ENCODE peak calls at places on chromosomes 6 and 20, in four cellular contexts. One of them, this sample, is unnamed.
A peak's percentile ranks its signal among the peaks of the same experiment; 100 is the strongest.

GRCh38 chr6:134288538-134289203 is 29.2 kb downstream of the SGK1 start:
- DNase-seq in GM12891: no peak
- DNase-seq in K562: no peak
- DNase-seq in HepG2: no peak
- DNase-seq in this sample: no peak

GRCh38 chr6:45955597-45955996 is 60.1 kb downstream of the CLIC5 start:
- DNase-seq in GM12891: no peak
- DNase-seq in K562: no peak
- DNase-seq in HepG2: no peak
- DNase-seq in this sample: no peak

GRCh38 chr20:22717466-22717865 is 133.1 kb upstream of the FOXA2 start:
- DNase-seq in GM12891: no peak
- DNase-seq in K562: peak; percentile 34
- DNase-seq in HepG2: no peak
- DNase-seq in this sample: no peak

GRCh38 chr20:60104980-60105379 is 146.8 kb downstream of the CDH26 start:
- DNase-seq in GM12891: no peak
- DNase-seq in K562: no peak
- DNase-seq in HepG2: no peak
- DNase-seq in this sample: no peak

GRCh38 chr6:43020847-43021246 is 576 bp upstream of the RRP36 start:
- DNase-seq in GM12891: no peak
- DNase-seq in K562: peak; percentile 55
- DNase-seq in HepG2: no peak
- DNase-seq in this sample: no peak

GRCh38 chr6:21588812-21589811 is 4.4 kb upstream of the SOX4 start:
- DNase-seq in GM12891: peak; percentile 43
- DNase-seq in K562: peak; percentile 77
- DNase-seq in HepG2: peak; percentile 64
- DNase-seq in this sample: peak; percentile 44

GRCh38 chr20:18527836-18528235 is 20.1 kb downstream of the SEC23B start:
- DNase-seq in GM12891: no peak
- DNase-seq in K562: no peak
- DNase-seq in HepG2: no peak
- DNase-seq in this sample: no peak

GRCh38 chr6:93424303-93425064 is 5.1 kb upstream of the EPHA7 start:
- DNase-seq in GM12891: no peak
- DNase-seq in K562: no peak
- DNase-seq in HepG2: no peak
- DNase-seq in this sample: no peak

GRCh38 chr20:18695175-18695574 is 107.3 kb downstream of the DTD1 start:
- DNase-seq in GM12891: no peak
- DNase-seq in K562: no peak
- DNase-seq in HepG2: no peak
- DNase-seq in this sample: no peak

GRCh38 chr6:142313284-142313683 is 11.5 kb downstream of the ADGRG6 start:
- DNase-seq in GM12891: no peak
- DNase-seq in K562: no peak
- DNase-seq in HepG2: no peak
- DNase-seq in this sample: no peak

GRCh38 chr6:168216139-168216538 is 103.4 kb downstream of the DACT2 start:
- DNase-seq in GM12891: no peak
- DNase-seq in K562: no peak
- DNase-seq in HepG2: no peak
- DNase-seq in this sample: no peak

GRCh38 chr6:27213544-27214125 is 33.9 kb upstream of the PRSS16 start:
- DNase-seq in GM12891: no peak
- DNase-seq in K562: peak; percentile 88
- DNase-seq in HepG2: no peak
- DNase-seq in this sample: no peak

GRCh38 chr6:54860739-54861138 is 14.2 kb downstream of the FAM83B start:
- DNase-seq in GM12891: no peak
- DNase-seq in K562: no peak
- DNase-seq in HepG2: no peak
- DNase-seq in this sample: no peak

GRCh38 chr20:22382742-22383141 is 201.6 kb downstream of the FOXA2 start:
- DNase-seq in GM12891: no peak
- DNase-seq in K562: no peak
- DNase-seq in HepG2: no peak
- DNase-seq in this sample: no peak

GRCh38 chr6:164331026-164331425 is 916.5 kb downstream of the QKI start:
- DNase-seq in GM12891: no peak
- DNase-seq in K562: peak; percentile 18
- DNase-seq in HepG2: no peak
- DNase-seq in this sample: no peak

GRCh38 chr6:54697423-54697822 is 149.1 kb upstream of the FAM83B start:
- DNase-seq in GM12891: no peak
- DNase-seq in K562: no peak
- DNase-seq in HepG2: no peak
- DNase-seq in this sample: no peak

GRCh38 chr6:150212745-150213144 is 69.9 kb downstream of the PPP1R14C start:
- DNase-seq in GM12891: no peak
- DNase-seq in K562: no peak
- DNase-seq in HepG2: no peak
- DNase-seq in this sample: no peak

GRCh38 chr20:8940311-8940710 is 128.6 kb upstream of the PLCB4 start:
- DNase-seq in GM12891: no peak
- DNase-seq in K562: no peak
- DNase-seq in HepG2: no peak
- DNase-seq in this sample: no peak

GRCh38 chr6:72554203-72554564 is 67.7 kb upstream of the KCNQ5 start:
- DNase-seq in GM12891: no peak
- DNase-seq in K562: no peak
- DNase-seq in HepG2: no peak
- DNase-seq in this sample: no peak

GRCh38 chr20:41480054-41480770 is 113.6 kb upstream of the EMILIN3 start:
- DNase-seq in GM12891: no peak
- DNase-seq in K562: no peak
- DNase-seq in HepG2: no peak
- DNase-seq in this sample: no peak

GRCh38 chr6:142279350-142280180 is 22.2 kb upstream of the ADGRG6 start:
- DNase-seq in GM12891: no peak
- DNase-seq in K562: no peak
- DNase-seq in HepG2: peak; percentile 81
- DNase-seq in this sample: no peak

GRCh38 chr6:151413372-151414145 is 22.2 kb upstream of the ZBTB2 start:
- DNase-seq in GM12891: no peak
- DNase-seq in K562: no peak
- DNase-seq in HepG2: no peak
- DNase-seq in this sample: no peak

GRCh38 chr6:91659881-91660280 is 1073.0 kb upstream of the MAP3K7 start:
- DNase-seq in GM12891: no peak
- DNase-seq in K562: no peak
- DNase-seq in HepG2: no peak
- DNase-seq in this sample: no peak

GRCh38 chr6:19841181-19841580 is 4.0 kb downstream of the ID4 start:
- DNase-seq in GM12891: no peak
- DNase-seq in K562: no peak
- DNase-seq in HepG2: no peak
- DNase-seq in this sample: no peak

GRCh38 chr6:39192736-39193135 is 36.5 kb downstream of the KCNK5 start:
- DNase-seq in GM12891: no peak
- DNase-seq in K562: no peak
- DNase-seq in HepG2: no peak
- DNase-seq in this sample: no peak

GRCh38 chr6:89369009-89369408 is 16.5 kb upstream of the UBE2J1 start:
- DNase-seq in GM12891: no peak
- DNase-seq in K562: no peak
- DNase-seq in HepG2: peak; percentile 35
- DNase-seq in this sample: no peak

GRCh38 chr6:162119349-162119748 is 608.2 kb downstream of the PRKN start:
- DNase-seq in GM12891: no peak
- DNase-seq in K562: no peak
- DNase-seq in HepG2: no peak
- DNase-seq in this sample: no peak

GRCh38 chr20:46820682-46821081 is 74.0 kb upstream of the EYA2 start:
- DNase-seq in GM12891: no peak
- DNase-seq in K562: no peak
- DNase-seq in HepG2: peak; percentile 31
- DNase-seq in this sample: no peak

GRCh38 chr6:130955755-130956154 is 107.3 kb downstream of the EPB41L2 start:
- DNase-seq in GM12891: no peak
- DNase-seq in K562: no peak
- DNase-seq in HepG2: no peak
- DNase-seq in this sample: no peak

GRCh38 chr20:63082308-63082938 is 75.7 kb upstream of the BHLHE23 start:
- DNase-seq in GM12891: peak; percentile 78
- DNase-seq in K562: peak; percentile 66
- DNase-seq in HepG2: peak; percentile 33
- DNase-seq in this sample: peak; percentile 68
- TF ChIP-seq TAF1 in GM12891: no peak
- TF ChIP-seq TAF1 in K562: no peak
- TF ChIP-seq TAF1 in HepG2: no peak
- TF ChIP-seq TAF1 in this sample: no peak

DNA sequence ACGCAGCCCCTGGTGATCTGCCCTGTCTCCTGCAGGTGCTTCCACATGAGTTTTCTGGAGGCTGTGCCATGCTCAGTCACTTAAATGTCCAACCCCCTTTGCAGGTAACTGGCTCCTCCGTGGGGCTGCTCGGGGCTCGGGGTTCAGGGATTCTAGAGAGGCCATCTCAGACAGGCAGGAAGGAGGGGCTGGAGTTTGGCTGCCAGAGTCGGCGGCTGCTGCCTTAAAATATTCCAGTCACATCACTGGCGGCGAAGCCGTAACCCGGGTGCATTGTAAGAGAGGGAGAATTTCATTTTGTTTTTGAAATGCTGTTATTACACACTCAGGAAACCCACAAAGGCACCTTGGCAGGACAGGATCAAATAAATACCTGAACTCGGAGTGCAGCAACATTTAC is 212.9 kb upstream of the PMEPA1 start:
- DNase-seq in GM12891: no peak
- DNase-seq in K562: no peak
- DNase-seq in HepG2: no peak
- DNase-seq in this sample: no peak
- TF ChIP-seq TAF1 in GM12891: no peak
- TF ChIP-seq TAF1 in K562: no peak
- TF ChIP-seq TAF1 in HepG2: no peak
- TF ChIP-seq TAF1 in this sample: no peak

GRCh38 chr6:160227769-160228161 is 30.9 kb downstream of the SLC22A2 start:
- DNase-seq in GM12891: no peak
- DNase-seq in K562: no peak
- DNase-seq in HepG2: no peak
- DNase-seq in this sample: no peak

GRCh38 chr6:160224599-160225237 is 33.9 kb downstream of the SLC22A2 start:
- DNase-seq in GM12891: no peak
- DNase-seq in K562: no peak
- DNase-seq in HepG2: no peak
- DNase-seq in this sample: no peak

GRCh38 chr6:160222491-160222890 is 36.1 kb downstream of the SLC22A2 start:
- DNase-seq in GM12891: no peak
- DNase-seq in K562: no peak
- DNase-seq in HepG2: no peak
- DNase-seq in this sample: no peak

GRCh38 chr6:160226118-160226541 is 32.5 kb downstream of the SLC22A2 start:
- DNase-seq in GM12891: no peak
- DNase-seq in K562: no peak
- DNase-seq in HepG2: no peak
- DNase-seq in this sample: no peak

GRCh38 chr6:160227038-160227768 is 31.4 kb downstream of the SLC22A2 start:
- DNase-seq in GM12891: no peak
- DNase-seq in K562: no peak
- DNase-seq in HepG2: no peak
- DNase-seq in this sample: no peak
- TF ChIP-seq TAF1 in GM12891: no peak
- TF ChIP-seq TAF1 in K562: no peak
- TF ChIP-seq TAF1 in HepG2: no peak
- TF ChIP-seq TAF1 in this sample: no peak

DNA sequence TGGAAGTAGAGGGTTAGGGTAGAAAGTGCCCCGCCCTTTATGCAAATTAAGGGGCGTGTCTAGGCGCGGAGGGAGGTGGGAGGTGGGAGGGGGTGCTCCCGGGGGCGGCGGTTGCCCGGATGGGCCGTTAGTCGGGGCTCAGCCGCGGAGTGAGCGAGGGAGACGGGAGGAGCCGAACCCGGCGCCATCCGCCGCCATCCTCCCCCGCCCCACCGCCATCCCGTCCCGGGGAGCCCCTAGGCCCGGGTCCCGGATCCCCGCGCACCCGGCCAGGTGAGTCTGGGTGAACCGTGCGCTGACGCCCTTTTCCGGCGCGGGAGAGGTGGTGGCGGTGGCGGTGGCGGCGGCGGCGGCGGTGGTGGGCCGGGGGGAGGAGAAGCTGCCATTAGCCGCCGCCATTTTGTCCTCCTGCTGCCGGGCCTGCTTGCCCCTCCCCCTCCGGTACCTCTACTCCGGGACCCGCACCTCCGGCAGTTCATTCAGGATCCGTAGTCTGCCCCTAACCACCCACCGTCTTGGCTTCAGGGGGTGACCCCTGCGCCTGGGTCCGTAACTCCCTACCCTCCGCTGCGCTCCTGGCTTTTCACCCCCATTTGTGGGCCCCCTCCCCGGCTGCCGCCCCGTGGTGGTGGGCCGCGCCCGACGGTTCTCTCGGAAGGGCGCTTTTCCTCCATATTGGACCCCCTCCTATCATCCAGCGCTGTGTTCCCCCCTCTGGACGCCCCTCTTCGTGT is at the start of gene PRRC2A:
- DNase-seq in GM12891: peak; percentile 75
- DNase-seq in K562: peak; percentile 90
- DNase-seq in HepG2: no peak
- DNase-seq in this sample: peak; percentile 75
- TF ChIP-seq TAF1 in GM12891: peak; percentile 93
- TF ChIP-seq TAF1 in K562: peak; percentile 98
- TF ChIP-seq TAF1 in HepG2: peak; percentile 78
- TF ChIP-seq TAF1 in this sample: peak; percentile 79

GRCh38 chr6:116764557-116764960 is 960 bp downstream of the FAM162B start:
- DNase-seq in GM12891: no peak
- DNase-seq in K562: no peak
- DNase-seq in HepG2: no peak
- DNase-seq in this sample: no peak
- TF ChIP-seq TAF1 in GM12891: no peak
- TF ChIP-seq TAF1 in K562: no peak
- TF ChIP-seq TAF1 in HepG2: no peak
- TF ChIP-seq TAF1 in this sample: no peak